ENCODE peak calls at places on chromosomes 7 and 10, in seven cellular contexts. J is mesothelial cell of epicardium; Q is GM19239; B is activated T-cell treated with anti-CD3 and anti-CD28 coated beads, Interleukin-2, amount 50 U/mL, for 48 hours; H is WERI-Rb-1; R is RKO; I is stimulated activated CD8-positive, alpha-beta memory T cell treated with anti-CD3 and anti-CD28 coated beads, Interleukin-2, amount 100 ng/mL, for 48 hours. V is an unnamed sample.

GRCh38 chr7:155643804-155644177 is 670 bp upstream of the RBM33 start:
- DNase-seq in J (no peak), Q (peak; percentile 38), B (no peak), H (no peak), R (peak; percentile 35), I (no peak), V (no peak)

GRCh38 chr10:1572519-1573333 is 164.6 kb downstream of the ADARB2 start:
- DNase-seq in J (no peak), Q (no peak), B (no peak), H (no peak), R (no peak), I (no peak), V (no peak)

GRCh38 chr10:7405637-7406036 is 5.2 kb downstream of the SFMBT2 start:
- DNase-seq in J (no peak), Q (no peak), B (no peak), H (no peak), R (no peak), I (no peak), V (no peak)

GRCh38 chr10:22792161-22792560 is 77.8 kb upstream of the PIP4K2A start:
- DNase-seq in J (no peak), Q (no peak), B (no peak), H (no peak), R (no peak), I (no peak), V (no peak)

GRCh38 chr10:18607503-18607902 is 43.9 kb downstream of the NSUN6 start:
- DNase-seq in J (no peak), Q (no peak), B (no peak), H (no peak), R (peak; percentile 64), I (no peak), V (peak; percentile 4)

GRCh38 chr10:99966306-99966705 is 43.4 kb downstream of the DNMBP start:
- DNase-seq in J (no peak), Q (no peak), B (no peak), H (peak; percentile 59), R (peak; percentile 38), I (no peak), V (peak; percentile 46)

GRCh38 chr10:70903262-70903921 is 15.0 kb upstream of the PCBD1 start:
- DNase-seq in J (peak; percentile 75), Q (peak; percentile 50), B (peak; percentile 63), H (peak; percentile 78), R (peak; percentile 37), I (peak; percentile 10), V (peak; percentile 66)

GRCh38 chr10:132293416-132294195 is 14.1 kb downstream of the STK32C start:
- DNase-seq in J (no peak), Q (no peak), B (no peak), H (peak; percentile 72), R (no peak), I (no peak), V (peak; percentile 65)

GRCh38 chr10:20415684-20416083 is 481.4 kb downstream of the NEBL start:
- DNase-seq in J (no peak), Q (no peak), B (no peak), H (no peak), R (no peak), I (no peak), V (no peak)

GRCh38 chr10:120474956-120475355 is 17.9 kb downstream of the PLPP4 start:
- DNase-seq in J (no peak), Q (no peak), B (no peak), H (peak; percentile 72), R (no peak), I (no peak), V (peak; percentile 89)

GRCh38 chr7:41046221-41046761 is 656.6 kb downstream of the INHBA start:
- DNase-seq in J (no peak), Q (no peak), B (no peak), H (no peak), R (no peak), I (no peak), V (no peak)

GRCh38 chr10:107971973-107972372 is 807.5 kb upstream of the SORCS1 start:
- DNase-seq in J (no peak), Q (no peak), B (no peak), H (no peak), R (peak; percentile 73), I (no peak), V (peak; percentile 15)

GRCh38 chr10:132446661-132447445 is 49.9 kb downstream of the PWWP2B start:
- DNase-seq in J (no peak), Q (no peak), B (peak; percentile 86), H (peak; percentile 88), R (no peak), I (peak; percentile 64), V (peak; percentile 80)

GRCh38 chr7:118352854-118353453 is 128.4 kb downstream of the ANKRD7 start:
- DNase-seq in J (no peak), Q (no peak), B (no peak), H (no peak), R (peak; percentile 83), I (no peak), V (peak; percentile 38)

GRCh38 chr10:86673827-86674581 is 5.7 kb downstream of the LDB3 start:
- DNase-seq in J (no peak), Q (no peak), B (no peak), H (peak; percentile 91), R (no peak), I (no peak), V (no peak)

GRCh38 chr10:59340279-59340678 is 22.1 kb downstream of the FAM13C start:
- DNase-seq in J (no peak), Q (no peak), B (no peak), H (no peak), R (no peak), I (no peak), V (no peak)

GRCh38 chr7:100397336-100398081 is 24.2 kb downstream of the PILRA start:
- DNase-seq in J (no peak), Q (no peak), B (no peak), H (no peak), R (no peak), I (no peak), V (no peak)

GRCh38 chr7:140723002-140723401 is 26.5 kb downstream of the NDUFB2 start:
- DNase-seq in J (no peak), Q (no peak), B (peak; percentile 39), H (no peak), R (no peak), I (no peak), V (no peak)

GRCh38 chr10:43824934-43825333 is 176.3 kb upstream of the ZNF32 start:
- DNase-seq in J (no peak), Q (no peak), B (no peak), H (no peak), R (no peak), I (no peak), V (no peak)

GRCh38 chr7:13890793-13891192 is 98.7 kb downstream of the ETV1 start:
- DNase-seq in J (no peak), Q (no peak), B (no peak), H (no peak), R (no peak), I (no peak), V (peak; percentile 25)

GRCh38 chr10:98846787-98847186 is 388.9 kb downstream of the HPSE2 start:
- DNase-seq in J (no peak), Q (no peak), B (no peak), H (no peak), R (no peak), I (no peak), V (no peak)

GRCh38 chr7:128270799-128271411 is 29.8 kb downstream of the LEP start:
- DNase-seq in J (no peak), Q (no peak), B (no peak), H (no peak), R (no peak), I (no peak), V (no peak)

GRCh38 chr7:38704041-38704547 is 72.9 kb upstream of the AMPH start:
- DNase-seq in J (no peak), Q (no peak), B (no peak), H (no peak), R (no peak), I (no peak), V (no peak)

GRCh38 chr10:132932461-132933307 is 9.7 kb downstream of the CFAP46 start:
- DNase-seq in J (no peak), Q (no peak), B (no peak), H (peak; percentile 36), R (no peak), I (no peak), V (no peak)

GRCh38 chr7:158431941-158432347 is 155.7 kb downstream of the PTPRN2 start:
- DNase-seq in J (no peak), Q (no peak), B (no peak), H (peak; percentile 3), R (peak; percentile 93), I (no peak), V (no peak)

V was measured in SK-N-DZ.